ENCODE peak calls at places on chromosomes 5 and 9, in six cellular contexts. One of them, this sample, is unnamed.

GRCh38 chr5:34717426-34718327 is 61.5 kb downstream of the RAI14 start:
- DNase-seq in endothelial cell of umbilical vein: peak
- DNase-seq in testis: no peak
- DNase-seq in A549: no peak
- DNase-seq in spleen: no peak
- DNase-seq in heart left ventricle: no peak
- DNase-seq in this sample: peak

GRCh38 chr5:6476313-6476661 is 27.6 kb downstream of the UBE2QL1 start:
- DNase-seq in testis: no peak
- DNase-seq in A549: no peak
- DNase-seq in heart left ventricle: no peak
- DNase-seq in endothelial cell of umbilical vein: no peak
- DNase-seq in spleen: no peak
- DNase-seq in this sample: no peak

GRCh38 chr5:76542887-76543690 is 80.1 kb downstream of the F2RL2 start:
- DNase-seq in A549: no peak
- DNase-seq in spleen: peak
- DNase-seq in heart left ventricle: no peak
- DNase-seq in endothelial cell of umbilical vein: no peak
- DNase-seq in testis: peak
- DNase-seq in this sample: no peak

GRCh38 chr5:125042243-125042887 is 295.9 kb upstream of the ZNF608 start:
- DNase-seq in endothelial cell of umbilical vein: no peak
- DNase-seq in spleen: no peak
- DNase-seq in heart left ventricle: no peak
- DNase-seq in testis: no peak
- DNase-seq in A549: no peak
- DNase-seq in this sample: no peak

GRCh38 chr5:119080975-119081374 is 10.1 kb downstream of the DMXL1 start:
- DNase-seq in A549: no peak
- DNase-seq in spleen: no peak
- DNase-seq in endothelial cell of umbilical vein: no peak
- DNase-seq in heart left ventricle: no peak
- DNase-seq in testis: no peak
- DNase-seq in this sample: no peak

GRCh38 chr9:129008469-129008965 is 19.6 kb downstream of the SH3GLB2 start:
- DNase-seq in heart left ventricle: no peak
- DNase-seq in testis: no peak
- DNase-seq in endothelial cell of umbilical vein: no peak
- DNase-seq in spleen: no peak
- DNase-seq in A549: no peak
- DNase-seq in this sample: no peak

GRCh38 chr5:28548856-28549255 is 1510.5 kb upstream of the CDH9 start:
- DNase-seq in heart left ventricle: no peak
- DNase-seq in A549: no peak
- DNase-seq in endothelial cell of umbilical vein: no peak
- DNase-seq in spleen: no peak
- DNase-seq in testis: no peak
- DNase-seq in this sample: no peak

GRCh38 chr9:129863059-129863690 is 27.9 kb downstream of the USP20 start:
- DNase-seq in heart left ventricle: no peak
- DNase-seq in A549: no peak
- DNase-seq in spleen: peak
- DNase-seq in endothelial cell of umbilical vein: peak
- DNase-seq in testis: no peak
- DNase-seq in this sample: peak

GRCh38 chr5:100406640-100407039 is 128.5 kb upstream of the FAM174A start:
- DNase-seq in A549: no peak
- DNase-seq in testis: no peak
- DNase-seq in endothelial cell of umbilical vein: no peak
- DNase-seq in spleen: no peak
- DNase-seq in heart left ventricle: no peak
- DNase-seq in this sample: no peak

GRCh38 chr9:13279284-13280162 is at the start of gene MPDZ:
- DNase-seq in A549: peak
- DNase-seq in heart left ventricle: peak
- DNase-seq in testis: peak
- DNase-seq in endothelial cell of umbilical vein: peak
- DNase-seq in spleen: no peak
- DNase-seq in this sample: peak

GRCh38 chr9:137550958-137551655 is 572 bp upstream of the MRPL41 start:
- DNase-seq in testis: no peak
- DNase-seq in endothelial cell of umbilical vein: peak
- DNase-seq in A549: peak
- DNase-seq in spleen: peak
- DNase-seq in heart left ventricle: no peak
- DNase-seq in this sample: peak

GRCh38 chr5:82405166-82405565 is 127.0 kb upstream of the RPS23 start:
- DNase-seq in heart left ventricle: no peak
- DNase-seq in A549: no peak
- DNase-seq in spleen: no peak
- DNase-seq in endothelial cell of umbilical vein: peak
- DNase-seq in testis: no peak
- DNase-seq in this sample: no peak

GRCh38 chr5:10499776-10500175 is 58.1 kb downstream of the ROPN1L start:
- DNase-seq in heart left ventricle: no peak
- DNase-seq in spleen: no peak
- DNase-seq in endothelial cell of umbilical vein: no peak
- DNase-seq in A549: no peak
- DNase-seq in testis: no peak
- DNase-seq in this sample: no peak

GRCh38 chr5:126914813-126915436 is 115.4 kb downstream of the MARCHF3 start:
- DNase-seq in testis: no peak
- DNase-seq in heart left ventricle: no peak
- DNase-seq in A549: no peak
- DNase-seq in spleen: no peak
- DNase-seq in endothelial cell of umbilical vein: no peak
- DNase-seq in this sample: no peak

GRCh38 chr5:1656271-1656975 is 132.7 kb upstream of the LPCAT1 start:
- DNase-seq in spleen: no peak
- DNase-seq in endothelial cell of umbilical vein: no peak
- DNase-seq in testis: no peak
- DNase-seq in heart left ventricle: no peak
- DNase-seq in A549: no peak
- DNase-seq in this sample: no peak

GRCh38 chr5:76393035-76393680 is 9.9 kb upstream of the IQGAP2 start:
- DNase-seq in spleen: no peak
- DNase-seq in A549: no peak
- DNase-seq in endothelial cell of umbilical vein: no peak
- DNase-seq in testis: no peak
- DNase-seq in heart left ventricle: no peak
- DNase-seq in this sample: no peak

GRCh38 chr9:110650991-110651411 is 17.6 kb upstream of the MUSK start:
- DNase-seq in A549: no peak
- DNase-seq in endothelial cell of umbilical vein: peak
- DNase-seq in heart left ventricle: no peak
- DNase-seq in testis: no peak
- DNase-seq in spleen: no peak
- DNase-seq in this sample: no peak

GRCh38 chr9:132842124-132843005 is 35.7 kb downstream of the AK8 start:
- DNase-seq in endothelial cell of umbilical vein: no peak
- DNase-seq in A549: no peak
- DNase-seq in testis: no peak
- DNase-seq in heart left ventricle: no peak
- DNase-seq in spleen: no peak
- DNase-seq in this sample: no peak

GRCh38 chr9:27549196-27549737 is 19.7 kb upstream of the MOB3B start:
- DNase-seq in A549: no peak
- DNase-seq in heart left ventricle: no peak
- DNase-seq in spleen: no peak
- DNase-seq in endothelial cell of umbilical vein: no peak
- DNase-seq in testis: no peak
- DNase-seq in this sample: no peak

GRCh38 chr5:174306345-174307030 is 261.0 kb downstream of the NSG2 start:
- DNase-seq in A549: no peak
- DNase-seq in testis: no peak
- DNase-seq in heart left ventricle: no peak
- DNase-seq in endothelial cell of umbilical vein: no peak
- DNase-seq in spleen: no peak
- DNase-seq in this sample: peak

GRCh38 chr9:114850871-114851270 is 45.0 kb upstream of the TNFSF15 start:
- DNase-seq in spleen: no peak
- DNase-seq in A549: no peak
- DNase-seq in heart left ventricle: no peak
- DNase-seq in endothelial cell of umbilical vein: peak
- DNase-seq in testis: no peak
- DNase-seq in this sample: no peak

GRCh38 chr5:68409259-68409658 is 193.7 kb downstream of the PIK3R1 start:
- DNase-seq in spleen: no peak
- DNase-seq in testis: no peak
- DNase-seq in heart left ventricle: no peak
- DNase-seq in A549: no peak
- DNase-seq in endothelial cell of umbilical vein: no peak
- DNase-seq in this sample: peak

GRCh38 chr5:52788505-52788821 is 747 bp downstream of the ITGA1 start:
- DNase-seq in A549: no peak
- DNase-seq in spleen: no peak
- DNase-seq in testis: no peak
- DNase-seq in endothelial cell of umbilical vein: no peak
- DNase-seq in heart left ventricle: no peak
- DNase-seq in this sample: no peak

GRCh38 chr5:52786937-52787599 is 648 bp upstream of the ITGA1 start:
- DNase-seq in A549: no peak
- DNase-seq in endothelial cell of umbilical vein: peak
- DNase-seq in heart left ventricle: peak
- DNase-seq in testis: no peak
- DNase-seq in spleen: no peak
- DNase-seq in this sample: no peak

GRCh38 chr5:52786391-52786790 is 1.3 kb upstream of the ITGA1 start:
- DNase-seq in spleen: no peak
- DNase-seq in heart left ventricle: no peak
- DNase-seq in A549: no peak
- DNase-seq in endothelial cell of umbilical vein: peak
- DNase-seq in testis: no peak
- DNase-seq in this sample: no peak

GRCh38 chr5:52789378-52789777 is 1.7 kb downstream of the ITGA1 start:
- DNase-seq in testis: no peak
- DNase-seq in A549: no peak
- DNase-seq in heart left ventricle: no peak
- DNase-seq in spleen: no peak
- DNase-seq in endothelial cell of umbilical vein: no peak
- DNase-seq in this sample: no peak

DNA sequence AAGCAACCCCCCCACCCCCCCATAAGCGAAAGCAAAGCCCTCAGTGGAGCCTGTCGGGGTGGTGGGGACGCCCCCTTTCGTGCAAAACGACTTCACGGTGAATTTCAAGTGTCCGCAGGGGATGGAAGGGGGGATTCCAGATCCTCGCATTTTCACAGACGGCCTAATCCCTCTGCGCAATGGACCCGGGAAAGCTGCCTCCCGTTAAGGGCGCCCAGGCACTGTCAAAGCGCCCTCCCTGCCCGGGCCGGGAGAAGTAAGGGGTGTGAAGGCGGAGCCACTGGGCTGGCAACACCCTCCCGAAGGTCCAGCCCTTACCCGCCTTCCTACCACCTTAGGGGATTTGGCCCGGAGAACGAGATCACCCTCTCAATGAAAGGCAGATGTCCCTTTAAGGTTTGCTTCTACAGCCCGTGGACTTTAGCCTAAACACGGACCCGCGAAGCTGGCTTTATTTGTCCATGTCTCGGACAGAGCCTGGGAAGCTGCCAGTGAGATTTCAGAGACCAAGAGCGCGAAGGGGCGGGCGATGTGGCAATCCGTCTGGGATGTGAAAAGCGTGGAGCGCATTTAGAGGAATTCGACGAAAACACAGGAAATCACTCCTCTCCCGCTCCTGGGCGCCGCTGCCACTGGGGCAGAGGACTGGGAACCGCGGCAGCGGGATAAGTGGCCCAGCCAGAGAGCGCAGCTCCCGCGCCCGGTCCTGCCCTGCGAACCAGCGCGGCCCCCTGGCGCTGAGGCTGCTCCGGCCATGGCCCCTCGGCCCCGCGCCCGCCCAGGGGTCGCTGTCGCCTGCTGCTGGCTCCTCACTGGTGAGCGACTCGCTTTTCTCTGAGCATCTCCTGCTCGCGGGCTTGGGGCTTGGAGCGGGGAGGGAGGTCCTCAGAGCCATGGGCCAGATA is at the start of the genes ITGA1 and PELO:
- DNase-seq in A549: peak
- DNase-seq in endothelial cell of umbilical vein: peak
- DNase-seq in testis: peak
- DNase-seq in heart left ventricle: peak
- DNase-seq in spleen: peak
- DNase-seq in this sample: peak
- TF ChIP-seq POLR2A in A549: no peak
- TF ChIP-seq POLR2A in endothelial cell of umbilical vein: no peak
- TF ChIP-seq POLR2A in testis: no peak
- TF ChIP-seq POLR2A in heart left ventricle: no peak
- TF ChIP-seq POLR2A in spleen: peak
- TF ChIP-seq POLR2A in this sample: peak

GRCh38 chr5:36876965-36877666 is 547 bp downstream of the NIPBL start:
- DNase-seq in testis: peak
- DNase-seq in heart left ventricle: peak
- DNase-seq in endothelial cell of umbilical vein: peak
- DNase-seq in A549: peak
- DNase-seq in spleen: peak
- DNase-seq in this sample: peak
- TF ChIP-seq POLR2A in testis: no peak
- TF ChIP-seq POLR2A in heart left ventricle: no peak
- TF ChIP-seq POLR2A in endothelial cell of umbilical vein: peak
- TF ChIP-seq POLR2A in A549: no peak
- TF ChIP-seq POLR2A in spleen: peak
- TF ChIP-seq POLR2A in this sample: no peak

GRCh38 chr5:141637693-141638419 is 1.1 kb downstream of the RELL2 start:
- DNase-seq in spleen: peak
- DNase-seq in endothelial cell of umbilical vein: peak
- DNase-seq in heart left ventricle: peak
- DNase-seq in testis: peak
- DNase-seq in A549: no peak
- DNase-seq in this sample: no peak
- TF ChIP-seq POLR2A in spleen: no peak
- TF ChIP-seq POLR2A in endothelial cell of umbilical vein: no peak
- TF ChIP-seq POLR2A in heart left ventricle: no peak
- TF ChIP-seq POLR2A in testis: no peak
- TF ChIP-seq POLR2A in A549: no peak
- TF ChIP-seq POLR2A in this sample: no peak

DNA sequence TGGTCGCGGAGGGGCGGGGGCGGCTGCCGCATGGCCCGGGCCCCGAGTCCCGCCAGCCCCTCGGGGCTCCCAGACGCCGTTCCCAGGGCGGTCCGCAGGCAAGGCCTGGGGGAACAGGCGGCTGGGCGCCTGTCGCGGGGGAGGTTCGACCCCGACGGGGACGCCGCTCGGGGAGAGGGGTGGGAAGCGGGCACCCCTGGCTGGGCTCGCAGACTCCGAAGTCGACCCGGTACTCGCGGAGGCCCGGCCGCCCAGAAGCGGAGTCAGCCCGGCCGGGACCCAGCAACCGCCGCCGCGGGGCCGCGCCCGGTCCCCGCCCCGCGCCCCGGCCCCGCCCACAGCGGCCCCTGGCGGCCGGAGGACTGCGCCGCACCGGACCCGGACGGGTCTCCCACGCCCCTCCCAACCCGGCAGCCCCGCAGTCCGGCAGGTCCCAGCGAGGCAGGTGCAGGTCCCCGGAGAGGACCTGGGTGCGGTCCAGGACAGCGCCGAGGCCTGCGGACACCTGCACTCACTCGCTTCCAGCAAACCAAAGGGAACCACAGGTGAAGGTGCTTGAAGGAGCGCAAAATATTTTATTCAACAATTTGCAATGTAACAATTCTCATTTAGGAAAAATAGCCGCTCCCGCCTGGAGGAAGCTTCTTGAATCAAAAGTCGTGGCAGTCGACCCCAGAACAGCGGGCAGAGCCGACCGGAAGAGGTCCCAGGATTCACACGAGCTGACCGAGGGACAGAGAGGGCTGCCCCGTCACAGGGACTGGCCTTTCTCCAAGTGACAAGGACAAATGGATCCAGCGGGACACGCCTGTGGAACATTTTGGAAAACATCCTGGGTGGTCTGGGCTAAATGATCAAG is at the start of gene INPP5E:
- DNase-seq in spleen: peak
- DNase-seq in heart left ventricle: peak
- DNase-seq in testis: peak
- DNase-seq in A549: peak
- DNase-seq in endothelial cell of umbilical vein: peak
- DNase-seq in this sample: peak
- TF ChIP-seq POLR2A in spleen: no peak
- TF ChIP-seq POLR2A in heart left ventricle: no peak
- TF ChIP-seq POLR2A in testis: no peak
- TF ChIP-seq POLR2A in A549: peak
- TF ChIP-seq POLR2A in endothelial cell of umbilical vein: peak
- TF ChIP-seq POLR2A in this sample: peak

This sample was measured in H54.